ENCODE peak calls at places on chromosomes 16 and 17, in eight cellular contexts. R is endodermal cell; D is NCI-H774; E is substantia nigra; N is T-helper 1 cell; H is activated T-helper 1 cell treated with anti-CD3 and anti-CD28 coated beads, Interleukin-2, amount 50 U/mL, for 16 hours; A is PC-9; W is T-helper 17 cell. I is an unnamed sample.
A peak's percentile ranks its signal among the peaks of the same experiment; 100 is the strongest.

GRCh38 chr17:65346166-65346565 is 209.0 kb downstream of the RGS9 start:
- DNase-seq in N (no peak), W (no peak), R (no peak), H (no peak), A (no peak), D (no peak), E (no peak), I (no peak)

GRCh38 chr17:48624544-48625501 is 1.3 kb downstream of the HOXB9 start:
- DNase-seq in E (no peak), H (no peak), W (no peak), R (peak; percentile 87), D (no peak), N (no peak), A (no peak), I (no peak)

GRCh38 chr16:3984111-3985060 is 103.9 kb upstream of the CREBBP start:
- DNase-seq in A (no peak), D (no peak), W (no peak), R (no peak), N (no peak), H (no peak), E (no peak), I (no peak)

GRCh38 chr17:19747829-19748806 is at the start of gene ALDH3A1:
- DNase-seq in R (no peak), D (no peak), H (no peak), E (no peak), N (no peak), A (peak; percentile 92), W (no peak), I (no peak)

GRCh38 chr16:8739151-8739550 is 58.3 kb downstream of the TMEM186 start:
- DNase-seq in R (no peak), E (no peak), H (no peak), N (no peak), W (no peak), D (no peak), A (no peak), I (no peak)

GRCh38 chr17:19370493-19370960 is 7.8 kb upstream of the MAPK7 start:
- DNase-seq in D (no peak), E (no peak), A (no peak), W (no peak), N (no peak), H (no peak), R (peak; percentile 46), I (no peak)

GRCh38 chr16:19505600-19506303 is 16.1 kb downstream of the GDE1 start:
- DNase-seq in N (no peak), D (no peak), H (no peak), E (no peak), A (peak; percentile 95), R (no peak), W (no peak), I (no peak)

GRCh38 chr16:87960851-87961250 is 9.6 kb downstream of the BANP start:
- DNase-seq in A (no peak), W (no peak), E (no peak), H (no peak), N (no peak), R (peak; percentile 22), D (no peak), I (no peak)

GRCh38 chr17:82807562-82807961 is 32.3 kb downstream of the ZNF750 start:
- DNase-seq in R (no peak), A (no peak), D (no peak), N (no peak), E (no peak), W (no peak), H (no peak), I (no peak)

GRCh38 chr17:44374306-44375195 is 10.9 kb upstream of the FAM171A2 start:
- DNase-seq in D (peak; percentile 26), A (no peak), H (no peak), E (no peak), N (no peak), W (no peak), R (peak; percentile 98), I (no peak)

GRCh38 chr17:43576563-43577229 is 30.6 kb upstream of the ETV4 start:
- DNase-seq in E (no peak), D (peak; percentile 73), R (peak; percentile 98), N (peak; percentile 24), H (peak; percentile 52), W (peak; percentile 51), A (peak; percentile 55), I (peak; percentile 43)

GRCh38 chr17:2545393-2545792 is 33.7 kb upstream of the METTL16 start:
- DNase-seq in R (no peak), N (no peak), D (no peak), A (no peak), H (no peak), W (no peak), E (no peak), I (no peak)

GRCh38 chr17:2965621-2966275 is 97.7 kb downstream of the OR1D5 start:
- DNase-seq in H (no peak), A (peak; percentile 89), E (no peak), N (no peak), D (no peak), W (no peak), R (peak; percentile 52), I (no peak)

GRCh38 chr17:3963214-3964201 is 729 bp downstream of the ATP2A3 start:
- DNase-seq in D (no peak), R (peak; percentile 77), N (peak; percentile 52), A (no peak), W (peak; percentile 48), H (peak; percentile 42), E (no peak), I (no peak)

GRCh38 chr16:30778549-30779244 is 8.3 kb downstream of the ZNF629 start:
- DNase-seq in D (no peak), A (no peak), W (no peak), N (no peak), R (peak; percentile 74), E (no peak), H (no peak), I (no peak)

GRCh38 chr17:60073621-60074020 is 5.1 kb downstream of the HEATR6 start:
- DNase-seq in D (no peak), R (no peak), N (no peak), H (no peak), A (no peak), E (no peak), W (no peak), I (no peak)

GRCh38 chr16:12901204-12901596 is 198 bp upstream of the SHISA9 start:
- DNase-seq in N (no peak), E (no peak), R (peak; percentile 93), A (peak; percentile 79), H (no peak), W (no peak), D (no peak), I (no peak)

GRCh38 chr16:77869997-77870813 is 81.8 kb downstream of the VAT1L start:
- DNase-seq in E (no peak), H (no peak), D (no peak), W (no peak), N (no peak), R (no peak), A (no peak), I (no peak)

GRCh38 chr16:26963109-26963508 is 103.6 kb upstream of the C16orf82 start:
- DNase-seq in A (no peak), W (no peak), R (peak; percentile 88), E (no peak), H (no peak), N (no peak), D (no peak), I (no peak)

GRCh38 chr16:67186550-67186950 is 2.8 kb upstream of the MATCAP1 start:
- DNase-seq in A (peak; percentile 57), H (no peak), E (no peak), N (no peak), D (no peak), W (no peak), R (peak; percentile 82), I (no peak)

GRCh38 chr17:10836966-10837599 is 804 bp downstream of the PIRT start:
- DNase-seq in R (no peak), W (no peak), A (no peak), D (no peak), E (no peak), N (no peak), H (no peak), I (no peak)

GRCh38 chr17:43750154-43750553 is 8.4 kb downstream of the SOST start:
- DNase-seq in E (no peak), A (no peak), H (no peak), W (no peak), D (no peak), N (no peak), R (no peak), I (no peak)

GRCh38 chr16:89485701-89486246 is 4.6 kb downstream of the ANKRD11 start:
- DNase-seq in N (no peak), R (no peak), H (no peak), D (no peak), E (no peak), W (no peak), A (no peak), I (no peak)

GRCh38 chr17:76893623-76894358 is 25.6 kb downstream of the MGAT5B start:
- DNase-seq in R (no peak), N (no peak), D (no peak), H (no peak), W (no peak), E (no peak), A (no peak), I (no peak)

GRCh38 chr16:47316686-47317085 is 144.2 kb downstream of the ITFG1 start:
- DNase-seq in W (no peak), A (no peak), R (no peak), D (no peak), E (no peak), H (no peak), N (no peak), I (no peak)

GRCh38 chr17:64991726-64992125 is 64.8 kb downstream of the GNA13 start:
- DNase-seq in E (no peak), D (no peak), N (no peak), A (no peak), H (no peak), W (no peak), R (no peak), I (no peak)

GRCh38 chr17:78779848-78780247 is 2.2 kb downstream of the CYTH1 start:
- DNase-seq in W (peak; percentile 55), R (peak; percentile 54), E (no peak), N (no peak), A (no peak), D (no peak), H (no peak), I (no peak)

GRCh38 chr16:57532251-57532625 is 4.1 kb downstream of the CCDC102A start:
- DNase-seq in W (no peak), H (no peak), D (no peak), R (no peak), N (no peak), A (no peak), E (no peak), I (no peak)

GRCh38 chr16:50025544-50025931 is 513 bp downstream of the CNEP1R1 start:
- DNase-seq in E (no peak), R (no peak), D (no peak), H (no peak), A (no peak), W (peak; percentile 7), N (no peak), I (no peak)

GRCh38 chr16:578870-579405 is 9.2 kb downstream of the PIGQ start:
- DNase-seq in N (no peak), H (no peak), R (peak; percentile 92), A (no peak), E (no peak), D (no peak), W (peak; percentile 57), I (no peak)

I was measured in AG04450.